ENCODE peak calls at places on chromosomes 2 and 18, in six cellular contexts. R is vagina; H is CD8-positive, alpha-beta T cell; F is heart left ventricle; U is left ventricle myocardium inferior; Y is aorta. Z is an unnamed sample.

GRCh38 chr18:24801011-24801410 is 340.6 kb downstream of the HRH4 start:
- DNase-seq in F (no peak), H (no peak), U (no peak), Y (no peak), R (no peak), Z (no peak)

GRCh38 chr18:49608892-49609291 is 47.0 kb downstream of the LIPG start:
- DNase-seq in H (no peak), R (no peak), Y (no peak), F (no peak), U (no peak), Z (no peak)

GRCh38 chr2:176804392-176804791 is 408.2 kb upstream of the HNRNPA3 start:
- DNase-seq in H (no peak), Y (no peak), F (no peak), R (no peak), U (no peak), Z (no peak)

GRCh38 chr2:46615555-46616487 is 136.5 kb downstream of the TMEM247 start:
- DNase-seq in U (no peak), Y (no peak), H (peak; percentile 6), F (no peak), R (no peak), Z (no peak)

GRCh38 chr2:100800910-100801309 is 19.0 kb upstream of the NPAS2 start:
- DNase-seq in R (no peak), F (no peak), H (no peak), Y (no peak), U (no peak), Z (no peak)

GRCh38 chr2:236130349-236130998 is 37.7 kb downstream of the GBX2 start:
- DNase-seq in Y (no peak), H (no peak), R (no peak), U (no peak), F (no peak), Z (no peak)

GRCh38 chr18:46431522-46432171 is 225.4 kb downstream of the LOXHD1 start:
- DNase-seq in H (no peak), R (no peak), F (no peak), Y (no peak), U (no peak), Z (no peak)

GRCh38 chr2:71713581-71714580 is 260.5 kb downstream of the DYSF start:
- DNase-seq in U (no peak), Y (peak; percentile 64), F (no peak), H (no peak), R (no peak), Z (no peak)

GRCh38 chr2:127516031-127516430 is 10.3 kb downstream of the IWS1 start:
- DNase-seq in U (peak; percentile 84), R (no peak), H (no peak), F (peak; percentile 80), Y (peak; percentile 96), Z (no peak)

GRCh38 chr2:207779523-207779922 is 9.8 kb upstream of the FZD5 start:
- DNase-seq in U (no peak), Y (peak; percentile 39), R (no peak), F (no peak), H (no peak), Z (no peak)

GRCh38 chr2:205808493-205809121 is 126.3 kb downstream of the NRP2 start:
- DNase-seq in H (no peak), U (no peak), R (no peak), Y (no peak), F (no peak), Z (no peak)

GRCh38 chr18:35688757-35689156 is 107.2 kb downstream of the GALNT1 start:
- DNase-seq in F (no peak), H (no peak), Y (no peak), U (no peak), R (no peak), Z (no peak)

GRCh38 chr18:31499157-31499524 is 1.2 kb downstream of the DSG2 start:
- DNase-seq in H (no peak), F (no peak), R (no peak), Y (no peak), U (no peak), Z (no peak)

GRCh38 chr2:215038411-215038810 is 100.0 kb downstream of the ABCA12 start:
- DNase-seq in U (no peak), R (no peak), F (no peak), H (no peak), Y (no peak), Z (no peak)

GRCh38 chr2:201208563-201209252 is 25.8 kb downstream of the CASP10 start:
- DNase-seq in U (peak; percentile 23), R (no peak), Y (no peak), H (no peak), F (no peak), Z (no peak)

GRCh38 chr2:47771211-47771610 is 11.7 kb upstream of the MSH6 start:
- DNase-seq in Y (no peak), H (no peak), F (no peak), R (no peak), U (no peak), Z (no peak)

GRCh38 chr2:217868911-217869334 is 133.9 kb downstream of the TNS1 start:
- DNase-seq in H (no peak), U (no peak), F (no peak), Y (peak; percentile 56), R (no peak), Z (no peak)

GRCh38 chr2:149313512-149313972 is 16.8 kb upstream of the LYPD6 start:
- DNase-seq in R (no peak), U (no peak), H (no peak), F (no peak), Y (no peak), Z (no peak)

GRCh38 chr2:176491172-176491904 is 222.1 kb downstream of the MTX2 start:
- DNase-seq in Y (no peak), H (peak; percentile 7), F (peak; percentile 59), U (peak; percentile 78), R (no peak), Z (no peak)

GRCh38 chr18:6370886-6371635 is 43.6 kb downstream of the L3MBTL4 start:
- DNase-seq in F (no peak), U (no peak), R (no peak), H (no peak), Y (no peak), Z (no peak)

GRCh38 chr2:44430340-44430739 is 68.6 kb downstream of the CAMKMT start:
- DNase-seq in U (no peak), R (no peak), F (no peak), H (no peak), Y (no peak), Z (no peak)

GRCh38 chr2:195363496-195363895 is 293.5 kb upstream of the SLC39A10 start:
- DNase-seq in F (no peak), U (no peak), H (no peak), Y (no peak), R (no peak), Z (no peak)

DNA sequence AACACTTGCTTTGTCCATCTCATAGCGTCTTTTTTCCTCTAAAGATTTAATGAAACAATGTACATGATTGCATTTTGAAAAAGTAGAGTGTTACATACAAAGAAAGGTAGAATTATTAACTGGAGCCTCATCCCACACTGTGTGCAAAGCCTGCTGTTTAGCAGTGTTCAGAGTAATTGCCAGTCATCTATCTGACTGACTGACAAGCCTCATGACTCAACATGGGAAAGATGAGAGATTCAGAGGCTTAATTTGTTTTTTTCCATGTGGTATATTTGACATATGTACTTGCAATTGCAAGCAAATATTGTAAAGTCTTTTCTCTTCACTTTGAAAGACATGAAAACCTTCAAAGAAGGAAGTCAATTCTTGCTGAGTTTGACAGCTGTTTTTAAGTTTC is 14.7 kb downstream of the PCARE start:
- DNase-seq in R (no peak), H (no peak), F (no peak), U (no peak), Y (no peak), Z (no peak)
- H3K4me3 ChIP-seq in R (no peak overlapping the region), H (no peak overlapping the region), F (no peak overlapping the region), U (no peak overlapping the region), Y (no peak overlapping the region), Z (no peak overlapping the region)

GRCh38 chr18:12842459-12843380 is 41.3 kb downstream of the PTPN2 start:
- DNase-seq in H (no peak), U (no peak), Y (no peak), F (no peak), R (no peak), Z (no peak)
- H3K4me1 ChIP-seq in H (peaks cover 45% of the 10 kb centered on the region), U (peaks cover 10% of the 10 kb centered on the region), Y (no peaks in the 10 kb centered on the region), F (peaks cover 5% of the 10 kb centered on the region), R (peaks cover 9% of the 10 kb centered on the region), Z (peaks cover 34% of the 10 kb centered on the region)

GRCh38 chr18:61658431-61658830 is 234.4 kb downstream of the RNF152 start:
- DNase-seq in R (no peak), Y (no peak), H (no peak), U (no peak), F (no peak), Z (no peak)
- H3K4me3 ChIP-seq in R (no peak overlapping the region), Y (no peak overlapping the region), H (no peak overlapping the region), U (no peak overlapping the region), F (no peak overlapping the region), Z (no peak overlapping the region)

GRCh38 chr2:238370482-238371372 is 50.4 kb downstream of the TRAF3IP1 start:
- DNase-seq in Y (peak; percentile 85), R (no peak), F (peak; percentile 46), H (peak; percentile 60), U (peak; percentile 50), Z (peak; percentile 41)

GRCh38 chr2:238369516-238370481 is 49.5 kb downstream of the TRAF3IP1 start:
- DNase-seq in Y (no peak), F (no peak), H (no peak), U (no peak), R (no peak), Z (no peak)
- H3K4me1 ChIP-seq in Y (no peaks in the 10 kb centered on the region), F (no peaks in the 10 kb centered on the region), H (no peaks in the 10 kb centered on the region), U (peaks cover 5% of the 10 kb centered on the region), R (no peaks in the 10 kb centered on the region), Z (no peaks in the 10 kb centered on the region)

Z was measured in naive thymus-derived CD4-positive, alpha-beta T cell.